ENCODE peak calls at places on chromosomes 7 and 10, in six cellular contexts. A, Y, M, U, Z and J are unnamed samples.
A peak's percentile ranks its signal among the peaks of the same experiment; 100 is the strongest.

GRCh38 chr7:122056977-122057376 is 87.1 kb downstream of the AASS start:
- DNase-seq in A (no peak), Y (no peak), U (no peak), M (no peak), Z (no peak), J (no peak)

GRCh38 chr7:16563281-16564022 is 36.8 kb downstream of the LRRC72 start:
- DNase-seq in M (no peak), U (no peak), A (no peak), Y (no peak), Z (no peak), J (no peak)

GRCh38 chr10:14686356-14686755 is 88.3 kb downstream of the FAM107B start:
- DNase-seq in Y (no peak), M (no peak), A (no peak), U (no peak), Z (no peak), J (no peak)

GRCh38 chr10:43204943-43205671 is 61.8 kb downstream of the RASGEF1A start:
- DNase-seq in M (no peak), A (peak; percentile 67), Z (peak; percentile 68), U (peak; percentile 30), Y (peak; percentile 77), J (peak; percentile 20)

GRCh38 chr10:72731916-72732419 is 40.0 kb downstream of the MCU start:
- DNase-seq in Y (no peak), M (no peak), Z (no peak), U (no peak), A (no peak), J (no peak)

GRCh38 chr7:135001390-135002165 is 15.3 kb downstream of the AGBL3 start:
- DNase-seq in M (no peak), Z (no peak), U (no peak), A (no peak), Y (no peak), J (no peak)

GRCh38 chr7:2629740-2630681 is 1.8 kb upstream of the TTYH3 start:
- DNase-seq in U (no peak), Y (no peak), Z (no peak), A (no peak), M (no peak), J (no peak)

GRCh38 chr10:29849434-29849833 is 210.0 kb downstream of the JCAD start:
- DNase-seq in Z (no peak), U (peak; percentile 79), M (no peak), A (no peak), Y (no peak), J (no peak)

GRCh38 chr7:121954803-121955202 is 81.8 kb downstream of the PTPRZ1 start:
- DNase-seq in A (no peak), M (no peak), Y (no peak), Z (no peak), U (no peak), J (no peak)